ENCODE peak calls at places on chromosome 7, in four cellular contexts. X is body of pancreas, F is tibial nerve, N is spleen. Y is an unnamed sample.

GRCh38 chr7:3106353-3106752 is 62.7 kb upstream of the CARD11 start:
- DNase-seq in N (no peak), X (peak; percentile 72), F (no peak), Y (no peak)

GRCh38 chr7:85750454-85750949 is 563.6 kb upstream of the SEMA3D start:
- DNase-seq in N (no peak), X (peak; percentile 55), F (peak; percentile 12), Y (peak; percentile 10)

GRCh38 chr7:11485626-11486025 is 346.4 kb downstream of the THSD7A start:
- DNase-seq in N (no peak), X (no peak), F (no peak), Y (no peak)

GRCh38 chr7:111126987-111127386 is 36.1 kb downstream of the LRRN3 start:
- DNase-seq in F (no peak), N (no peak), X (no peak), Y (no peak)

GRCh38 chr7:24981544-24981951 is 1.6 kb upstream of the OSBPL3 start:
- DNase-seq in F (peak; percentile 58), N (peak; percentile 86), X (peak; percentile 53), Y (peak; percentile 49)

GRCh38 chr7:20795361-20795760 is 8.7 kb upstream of the SP8 start:
- DNase-seq in N (no peak), X (no peak), F (no peak), Y (no peak)

GRCh38 chr7:149296368-149296767 is 34.4 kb downstream of the ZNF783 start:
- DNase-seq in N (no peak), F (no peak), X (no peak), Y (no peak)

GRCh38 chr7:24576171-24577052 is 3.2 kb downstream of the PALS2 start:
- DNase-seq in F (no peak), X (peak; percentile 57), N (no peak), Y (peak; percentile 82)

GRCh38 chr7:47954231-47954911 is 6.1 kb upstream of the PKD1L1 start:
- DNase-seq in N (no peak), F (no peak), X (no peak), Y (peak; percentile 68)

GRCh38 chr7:43869898-43870240 is 552 bp upstream of the MRPS24 start:
- DNase-seq in F (peak; percentile 59), X (peak; percentile 38), N (peak; percentile 70), Y (peak; percentile 76)

GRCh38 chr7:30458311-30458710 is 20.3 kb downstream of the NOD1 start:
- DNase-seq in X (no peak), F (no peak), N (no peak), Y (no peak)

GRCh38 chr7:53315986-53316385 is 280.6 kb downstream of the POM121L12 start:
- DNase-seq in X (no peak), F (no peak), N (no peak), Y (no peak)

GRCh38 chr7:10685040-10685439 is 288.6 kb upstream of the PHF14 start:
- DNase-seq in X (no peak), F (no peak), N (no peak), Y (no peak)

GRCh38 chr7:100682228-100682741 is 8.7 kb downstream of the GNB2 start:
- DNase-seq in F (no peak), N (peak; percentile 78), X (peak; percentile 16), Y (peak; percentile 70)

GRCh38 chr7:151793991-151794507 is 82.9 kb downstream of the PRKAG2 start:
- DNase-seq in F (no peak), N (peak; percentile 67), X (no peak), Y (no peak)
- TF ChIP-seq POLR2A in F (no peak), N (no peak), X (no peak), Y (no peak)

DNA sequence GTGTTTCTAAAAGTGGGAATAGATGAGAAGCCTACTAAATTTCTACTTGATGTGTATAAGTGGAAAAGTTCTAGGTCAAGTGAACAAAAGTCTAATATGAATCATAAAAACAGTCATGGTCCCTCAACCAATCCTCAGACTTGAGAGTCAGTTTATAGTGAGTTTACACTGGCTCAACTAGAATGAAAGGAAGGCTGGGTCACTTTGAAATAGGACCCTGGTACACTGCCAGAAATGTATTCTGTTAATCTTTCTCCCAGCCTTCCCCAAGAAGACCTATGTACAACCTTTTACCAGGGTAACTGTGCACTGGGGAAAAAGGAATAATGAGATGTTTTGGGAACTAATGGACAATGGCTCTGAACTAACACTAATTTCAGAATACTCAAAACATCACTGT is 17.3 kb downstream of the ELMO1 start:
- DNase-seq in N (no peak), X (no peak), F (no peak), Y (no peak)
- TF ChIP-seq POLR2A in N (no peak), X (no peak), F (no peak), Y (no peak)

GRCh38 chr7:74215921-74216320 is 6.1 kb downstream of the LAT2 start:
- DNase-seq in X (no peak), F (no peak), N (no peak), Y (no peak)
- TF ChIP-seq POLR2A in X (no peak), F (no peak), N (no peak), Y (no peak)

DNA sequence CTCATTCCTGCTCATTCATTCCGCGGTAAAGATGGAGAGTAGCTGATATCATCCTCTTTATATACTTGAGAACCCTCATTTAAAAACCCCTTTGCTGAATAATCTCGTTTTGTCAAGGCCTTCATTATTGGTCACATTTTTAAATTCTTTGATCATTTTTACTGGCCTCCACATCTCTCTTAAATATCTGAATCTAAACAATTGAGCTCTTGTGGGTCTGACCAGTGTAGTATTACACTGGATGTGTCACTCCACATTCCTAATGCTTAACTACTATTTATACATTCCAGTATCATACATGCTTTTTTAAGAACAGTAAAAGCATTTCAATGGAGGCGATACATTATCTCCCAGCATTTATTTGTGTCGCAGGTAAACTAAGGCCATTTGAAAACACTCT is 12.6 kb upstream of the PRPS1L1 start:
- DNase-seq in N (no peak), F (no peak), X (no peak), Y (peak; percentile 25)
- TF ChIP-seq POLR2A in N (no peak), F (no peak), X (no peak), Y (no peak)

GRCh38 chr7:927031-927671 is 27.3 kb downstream of the ADAP1 start:
- DNase-seq in N (peak; percentile 70), X (peak; percentile 7), F (no peak), Y (no peak)
- TF ChIP-seq POLR2A in N (no peak), X (no peak), F (peak; percentile 33), Y (no peak)